ENCODE peak calls at places on chromosomes 7 and 10, in five cellular contexts. R is brain microvascular endothelial cell; I is epithelial cell of esophagus; V is effector memory CD4-positive, alpha-beta T cell; Y is heart left ventricle. U is an unnamed sample.

GRCh38 chr10:101062231-101063161 is 707 bp downstream of the KAZALD1 start:
- DNase-seq in I (peak), V (peak), Y (peak), R (no peak), U (peak)

GRCh38 chr7:20790273-20790842 is 3.7 kb upstream of the SP8 start:
- DNase-seq in V (no peak), R (no peak), I (no peak), Y (no peak), U (no peak)

GRCh38 chr7:50251765-50252164 is 52.8 kb upstream of the IKZF1 start:
- DNase-seq in I (no peak), Y (no peak), V (no peak), R (no peak), U (no peak)

GRCh38 chr10:31192475-31192874 is 126.5 kb upstream of the ZEB1 start:
- DNase-seq in R (no peak), V (no peak), Y (no peak), I (no peak), U (no peak)

GRCh38 chr7:6234384-6234783 is 38.0 kb downstream of the CYTH3 start:
- DNase-seq in R (no peak), I (no peak), Y (no peak), V (no peak), U (peak)

GRCh38 chr10:26242752-26243151 is 26.2 kb downstream of the GAD2 start:
- DNase-seq in R (no peak), I (no peak), Y (no peak), V (no peak), U (no peak)

GRCh38 chr10:114334301-114334700 is 70.0 kb downstream of the AFAP1L2 start:
- DNase-seq in V (no peak), I (no peak), Y (no peak), R (no peak), U (no peak)

GRCh38 chr10:133059093-133059470 is 28.6 kb upstream of the ADGRA1 start:
- DNase-seq in Y (peak), R (no peak), V (no peak), I (no peak), U (no peak)

GRCh38 chr7:63899691-63900393 is 98.8 kb upstream of the ZNF722 start:
- DNase-seq in I (peak), Y (peak), V (peak), R (no peak), U (peak)

GRCh38 chr7:11935905-11936304 is 103.9 kb upstream of the THSD7A start:
- DNase-seq in R (no peak), Y (no peak), V (no peak), I (peak), U (no peak)

GRCh38 chr10:29951441-29951931 is 107.9 kb downstream of the JCAD start:
- DNase-seq in R (peak), Y (no peak), I (peak), V (no peak), U (no peak)

GRCh38 chr7:51647931-51648351 is 331.3 kb upstream of the COBL start:
- DNase-seq in R (no peak), V (no peak), I (peak), Y (no peak), U (no peak)

GRCh38 chr10:101189461-101190401 is 39.5 kb downstream of the LBX1 start:
- DNase-seq in V (no peak), Y (no peak), R (no peak), I (no peak), U (no peak)

GRCh38 chr7:668139-668871 is 58.2 kb upstream of the DNAAF5 start:
- DNase-seq in R (peak), Y (no peak), V (no peak), I (no peak), U (no peak)

GRCh38 chr7:143884978-143885559 is 16.9 kb downstream of the TCAF1 start:
- DNase-seq in R (peak), I (peak), V (no peak), Y (no peak), U (peak)

GRCh38 chr7:32958046-32959025 is 1.1 kb downstream of the FKBP9 start:
- DNase-seq in Y (peak), I (peak), V (no peak), R (peak), U (no peak)

GRCh38 chr10:97200616-97201015 is 14.9 kb upstream of the SLIT1 start:
- DNase-seq in R (no peak), V (no peak), I (no peak), Y (no peak), U (no peak)

GRCh38 chr10:34719746-34720145 is 95.3 kb downstream of the PARD3 start:
- DNase-seq in I (peak), V (no peak), R (no peak), Y (no peak), U (no peak)

GRCh38 chr7:98628916-98629525 is 11.9 kb downstream of the NPTX2 start:
- DNase-seq in Y (no peak), R (no peak), I (no peak), V (no peak), U (no peak)

GRCh38 chr10:11468126-11468742 is 143.2 kb downstream of the USP6NL start:
- DNase-seq in V (no peak), R (peak), Y (no peak), I (peak), U (no peak)

GRCh38 chr7:92725161-92725925 is 111.0 kb downstream of the CDK6 start:
- DNase-seq in R (no peak), Y (no peak), I (no peak), V (no peak), U (no peak)

GRCh38 chr10:114472874-114473248 is 68.6 kb upstream of the AFAP1L2 start:
- DNase-seq in R (no peak), V (no peak), Y (no peak), I (no peak), U (no peak)

GRCh38 chr7:65731562-65732035 is 141.3 kb upstream of the VKORC1L1 start:
- DNase-seq in R (peak), I (peak), V (no peak), Y (no peak), U (no peak)

GRCh38 chr7:31027161-31027965 is 24.7 kb upstream of the ADCYAP1R1 start:
- DNase-seq in Y (peak), R (no peak), I (no peak), V (no peak), U (peak)

GRCh38 chr10:11639346-11639745 is 27.9 kb upstream of the USP6NL start:
- DNase-seq in R (no peak), I (no peak), V (no peak), Y (no peak), U (no peak)

GRCh38 chr10:132696728-132697567 is 89.0 kb downstream of the NKX6-2 start:
- DNase-seq in V (no peak), R (no peak), I (no peak), Y (peak), U (no peak)

GRCh38 chr7:151034312-151035023 is 6.2 kb downstream of the ABCB8 start:
- DNase-seq in I (no peak), V (no peak), Y (no peak), R (no peak), U (no peak)

GRCh38 chr10:90354914-90355313 is 502.9 kb downstream of the HTR7 start:
- DNase-seq in R (no peak), I (no peak), V (no peak), Y (no peak), U (no peak)

GRCh38 chr10:1726861-1727260 is 10.5 kb downstream of the ADARB2 start:
- DNase-seq in R (no peak), V (no peak), Y (no peak), I (no peak), U (no peak)

GRCh38 chr7:143229054-143229790 is 7.4 kb downstream of the TAS2R40 start:
- DNase-seq in Y (no peak), R (no peak), V (no peak), I (no peak), U (no peak)

GRCh38 chr7:93320856-93321255 is 88.7 kb downstream of the VPS50 start:
- DNase-seq in R (no peak), Y (no peak), V (no peak), I (no peak), U (no peak)

GRCh38 chr7:88927-89921 is 103.1 kb upstream of the FAM20C start:
- DNase-seq in V (no peak), Y (peak), R (peak), I (peak), U (no peak)

GRCh38 chr10:131928248-131929095 is 27.7 kb downstream of the PPP2R2D start:
- DNase-seq in R (peak), I (peak), V (no peak), Y (no peak), U (peak)

DNA sequence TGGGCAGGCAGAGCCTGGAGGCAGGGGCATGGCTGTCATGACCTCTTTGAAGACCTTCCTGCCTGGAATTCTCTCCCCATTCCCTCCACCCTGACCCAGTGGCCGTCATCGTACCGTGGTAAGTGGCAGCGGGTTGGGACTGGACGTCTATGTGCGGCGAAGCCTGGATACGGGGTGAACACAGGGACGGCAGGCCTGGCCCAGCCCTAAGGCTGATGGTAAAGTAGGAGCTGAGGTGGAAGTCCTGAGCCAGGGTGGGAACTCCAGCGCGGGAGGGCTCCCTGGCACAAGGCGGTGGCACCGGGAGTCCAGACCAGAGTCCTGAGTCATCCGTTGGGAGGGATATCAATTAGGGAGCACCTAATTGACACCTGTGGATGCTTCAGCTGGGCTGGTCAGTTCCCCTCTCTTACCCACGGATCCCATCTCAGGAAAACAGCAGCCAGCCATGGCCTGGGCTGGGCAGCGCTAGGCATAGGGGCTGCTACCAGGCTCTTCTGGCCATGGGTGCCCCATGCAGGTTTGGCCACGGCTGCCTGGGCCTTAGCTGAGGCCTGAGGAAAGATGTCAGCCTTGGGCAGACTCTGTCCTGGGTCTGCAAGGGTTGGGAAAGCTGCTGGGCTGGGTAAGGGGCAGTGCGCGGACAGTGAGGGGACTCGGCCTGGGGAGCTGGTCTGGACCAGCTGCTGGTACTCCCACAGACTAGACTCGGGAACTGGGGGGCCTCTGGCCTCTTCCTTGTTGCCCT is 3.3 kb downstream of the PPIF start:
- DNase-seq in R (no peak), I (no peak), V (no peak), Y (no peak), U (no peak)
- H3K4me3 ChIP-seq in R (no peak), I (no peak), V (no peak), Y (no peak), U (no peak)

GRCh38 chr7:17307969-17308648 is 9.7 kb downstream of the AHR start:
- DNase-seq in Y (no peak), V (no peak), R (no peak), I (no peak), U (no peak)
- H3K4me3 ChIP-seq in Y (no peak), V (no peak), R (no peak), I (no peak), U (no peak)

GRCh38 chr10:94006591-94007550 is 13.1 kb downstream of the PLCE1 start:
- DNase-seq in I (peak), V (no peak), R (peak), Y (no peak), U (no peak)
- H3K4me3 ChIP-seq in I (no peak), V (no peak), R (no peak), Y (no peak), U (no peak)

DNA sequence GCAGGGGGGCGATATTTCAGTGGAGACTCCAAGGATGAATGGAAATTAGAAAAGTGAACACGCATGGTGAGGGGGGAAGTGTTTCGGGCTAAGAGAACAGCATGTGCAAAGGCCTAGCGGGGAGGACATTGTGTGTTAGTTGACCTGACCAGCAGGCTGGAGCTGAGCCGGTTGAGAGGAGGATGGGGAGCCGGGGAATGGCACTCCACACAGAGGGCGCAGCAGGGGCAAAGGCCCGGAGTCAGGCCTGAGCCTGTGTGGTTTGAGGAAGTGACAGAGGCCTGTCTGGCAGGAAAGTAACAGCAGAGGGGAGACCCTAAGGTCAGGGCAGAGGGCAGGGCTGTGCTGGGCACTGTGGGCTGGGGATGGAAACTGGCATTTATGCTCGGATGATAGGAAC is 83.2 kb upstream of the ZNF479 start:
- DNase-seq in R (no peak), V (no peak), Y (no peak), I (no peak), U (no peak)
- H3K4me3 ChIP-seq in R (no peak), V (no peak), Y (no peak), I (no peak), U (no peak)

GRCh38 chr7:27146491-27147210 is 923 bp downstream of the HOXA6 start:
- DNase-seq in I (no peak), Y (no peak), R (no peak), V (no peak), U (no peak)
- H3K4me3 ChIP-seq in I (no peak), Y (no peak), R (no peak), V (no peak), U (no peak)

GRCh38 chr7:155763721-155764431 is 48.4 kb downstream of the SHH start:
- DNase-seq in I (no peak), V (peak), Y (no peak), R (peak), U (peak)
- H3K4me3 ChIP-seq in I (no peak), V (peak), Y (no peak), R (no peak), U (no peak)

DNA sequence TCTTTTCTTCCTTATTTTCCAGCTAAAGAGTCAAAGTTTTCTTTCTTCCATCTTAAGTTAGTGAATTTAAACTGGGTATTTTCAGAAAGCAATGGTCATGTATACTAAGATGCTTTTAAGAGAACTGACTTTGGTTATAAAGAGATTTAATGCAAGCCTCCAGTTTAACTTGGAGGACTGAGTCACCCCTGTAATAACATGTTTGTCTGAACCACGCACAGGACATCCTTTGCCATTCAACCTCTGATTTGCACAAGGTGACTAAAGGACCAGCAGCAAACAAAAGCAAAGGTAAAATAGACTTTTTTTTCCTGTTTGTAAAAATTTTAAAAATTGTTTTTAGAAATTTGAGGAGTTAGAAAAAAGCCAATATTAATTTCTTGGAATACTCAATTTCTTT is 2.9 kb downstream of the HYAL4 start:
- DNase-seq in I (peak), V (no peak), R (no peak), Y (no peak), U (no peak)
- H3K4me3 ChIP-seq in I (no peak), V (no peak), R (no peak), Y (no peak), U (no peak)

GRCh38 chr7:17131060-17131345 is 167.4 kb upstream of the AHR start:
- DNase-seq in Y (no peak), R (no peak), V (no peak), I (no peak), U (no peak)
- H3K4me3 ChIP-seq in Y (peak), R (no peak), V (no peak), I (no peak), U (no peak)

GRCh38 chr10:117163954-117164292 is 25.9 kb upstream of the VAX1 start:
- DNase-seq in V (no peak), Y (no peak), I (no peak), R (no peak), U (no peak)
- H3K4me3 ChIP-seq in V (no peak), Y (no peak), I (no peak), R (no peak), U (no peak)